ENCODE peak calls at places on chromosomes 3 and 15, in six cellular contexts. H is right lobe of liver, V is stomach, R is suprapubic skin, I is IMR-90, A is spleen. L is an unnamed sample.
A peak's percentile ranks its signal among the peaks of the same experiment; 100 is the strongest.

GRCh38 chr15:90680371-90680935 is 36.7 kb upstream of the BLM start:
- DNase-seq in H (no peak), V (no peak), R (no peak), I (peak; percentile 98), A (no peak), L (no peak)

GRCh38 chr15:48928877-48929538 is 34.7 kb downstream of the SHC4 start:
- DNase-seq in H (no peak), V (no peak), R (no peak), I (peak; percentile 33), A (no peak), L (no peak)

GRCh38 chr3:156628836-156629618 is 45.4 kb upstream of the TIPARP start:
- DNase-seq in H (no peak), V (no peak), R (no peak), I (no peak), A (no peak), L (no peak)

GRCh38 chr3:4751057-4752051 is 227.9 kb upstream of the BHLHE40 start:
- DNase-seq in H (no peak), V (no peak), R (no peak), I (peak; percentile 87), A (no peak), L (no peak)

GRCh38 chr3:103047640-103048370 is 613.0 kb downstream of the ZPLD1 start:
- DNase-seq in H (no peak), V (no peak), R (no peak), I (no peak), A (no peak), L (no peak)

GRCh38 chr3:170507063-170507462 is 78.8 kb downstream of the SLC7A14 start:
- DNase-seq in H (no peak), V (no peak), R (no peak), I (no peak), A (no peak), L (no peak)

GRCh38 chr15:65612949-65613348 is 2.0 kb upstream of the INTS14 start:
- DNase-seq in H (no peak), V (no peak), R (no peak), I (no peak), A (no peak), L (no peak)

GRCh38 chr3:150612494-150612893 is 9.4 kb downstream of the SELENOT start:
- DNase-seq in H (no peak), V (no peak), R (no peak), I (no peak), A (no peak), L (no peak)

GRCh38 chr15:68485721-68486360 is 53.9 kb upstream of the ITGA11 start:
- DNase-seq in H (no peak), V (no peak), R (no peak), I (no peak), A (no peak), L (no peak)

GRCh38 chr3:42024578-42025387 is 62.9 kb upstream of the ULK4 start:
- DNase-seq in H (no peak), V (no peak), R (no peak), I (no peak), A (no peak), L (no peak)

GRCh38 chr3:81419196-81419595 is 342.2 kb downstream of the GBE1 start:
- DNase-seq in H (no peak), V (no peak), R (no peak), I (peak; percentile 22), A (no peak), L (no peak)

GRCh38 chr3:137962251-137962650 is 47.7 kb upstream of the CLDN18 start:
- DNase-seq in H (no peak), V (no peak), R (no peak), I (no peak), A (no peak), L (no peak)

GRCh38 chr3:127791221-127791913 is 30.9 kb downstream of the MGLL start:
- DNase-seq in H (no peak), V (peak; percentile 35), R (peak; percentile 52), I (peak; percentile 90), A (peak; percentile 63), L (no peak)

GRCh38 chr3:172040976-172041963 is 1.9 kb downstream of the FNDC3B start:
- DNase-seq in H (no peak), V (peak; percentile 33), R (no peak), I (peak; percentile 41), A (no peak), L (no peak)

GRCh38 chr15:73782339-73782979 is 29.3 kb upstream of the INSYN1 start:
- DNase-seq in H (no peak), V (no peak), R (no peak), I (no peak), A (no peak), L (no peak)

GRCh38 chr3:152518346-152518745 is 249.6 kb downstream of the MBNL1 start:
- DNase-seq in H (no peak), V (no peak), R (no peak), I (no peak), A (no peak), L (no peak)

GRCh38 chr3:12444582-12445468 is 39.5 kb upstream of the TSEN2 start:
- DNase-seq in H (no peak), V (peak; percentile 88), R (peak; percentile 48), I (no peak), A (no peak), L (peak; percentile 59)

GRCh38 chr3:87867001-87867400 is 191.8 kb downstream of the CGGBP1 start:
- DNase-seq in H (no peak), V (no peak), R (no peak), I (no peak), A (no peak), L (no peak)

GRCh38 chr15:92693922-92694331 is 38.4 kb upstream of the FAM174B start:
- DNase-seq in H (no peak), V (no peak), R (no peak), I (peak; percentile 3), A (no peak), L (no peak)

GRCh38 chr3:36648241-36649034 is 115.9 kb downstream of the DCLK3 start:
- DNase-seq in H (no peak), V (no peak), R (no peak), I (peak; percentile 86), A (no peak), L (no peak)

DNA sequence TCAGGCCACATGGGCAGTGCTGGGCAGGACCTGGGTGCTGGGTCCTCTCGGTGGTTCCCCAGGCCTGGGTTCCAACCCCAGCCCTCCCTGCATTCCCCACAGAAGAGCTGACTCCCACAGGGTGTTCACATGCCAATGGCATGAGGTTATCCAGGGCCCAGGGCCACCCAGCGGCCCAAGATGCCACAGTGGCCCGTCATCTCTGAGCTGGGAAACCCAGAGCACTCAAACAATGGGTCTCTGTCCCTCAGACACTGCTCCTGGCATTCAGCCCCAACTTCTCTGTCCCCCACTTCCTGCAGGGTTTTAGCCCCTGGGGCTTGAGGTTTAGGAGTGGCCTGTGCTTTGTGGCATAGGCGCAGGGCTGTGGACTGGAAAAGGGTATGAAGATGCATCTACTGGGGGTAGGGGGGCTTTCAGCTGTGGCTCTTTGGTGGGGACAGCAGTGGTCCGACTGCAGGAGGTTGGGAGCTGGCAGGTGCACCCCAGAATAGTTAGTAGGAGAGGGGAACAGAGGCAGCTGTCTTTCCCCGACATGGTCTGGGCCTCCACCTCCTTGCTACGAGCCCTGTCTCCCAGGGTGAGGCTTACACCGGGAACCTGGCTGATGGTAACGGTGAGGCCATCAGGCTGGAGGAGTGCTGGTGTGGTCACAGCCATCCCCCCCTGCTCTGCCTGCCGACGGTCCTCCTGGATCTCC is 1.7 kb downstream of the CCDC9B start:
- DNase-seq in H (no peak), V (no peak), R (no peak), I (peak; percentile 93), A (no peak), L (peak; percentile 79)
- TF ChIP-seq POLR2A in H (no peak), V (no peak), R (no peak), I (peak; percentile 62), A (no peak), L (no peak)

GRCh38 chr3:49501258-49501609 is 31.2 kb downstream of the DAG1 start:
- DNase-seq in H (no peak), V (no peak), R (no peak), I (no peak), A (no peak), L (no peak)

GRCh38 chr3:49498655-49499054 is 28.6 kb downstream of the DAG1 start:
- DNase-seq in H (peak; percentile 51), V (no peak), R (no peak), I (no peak), A (no peak), L (no peak)

GRCh38 chr3:49498239-49498638 is 28.2 kb downstream of the DAG1 start:
- DNase-seq in H (no peak), V (no peak), R (no peak), I (no peak), A (no peak), L (no peak)

GRCh38 chr3:49501842-49502241 is 31.8 kb downstream of the DAG1 start:
- DNase-seq in H (no peak), V (no peak), R (no peak), I (no peak), A (no peak), L (no peak)

GRCh38 chr3:49500408-49501257 is 30.6 kb downstream of the DAG1 start:
- DNase-seq in H (peak; percentile 59), V (peak; percentile 53), R (no peak), I (peak; percentile 99), A (no peak), L (no peak)
- TF ChIP-seq POLR2A in H (peak; percentile 27), V (no peak), R (no peak), I (peak; percentile 29), A (no peak), L (no peak)

DNA sequence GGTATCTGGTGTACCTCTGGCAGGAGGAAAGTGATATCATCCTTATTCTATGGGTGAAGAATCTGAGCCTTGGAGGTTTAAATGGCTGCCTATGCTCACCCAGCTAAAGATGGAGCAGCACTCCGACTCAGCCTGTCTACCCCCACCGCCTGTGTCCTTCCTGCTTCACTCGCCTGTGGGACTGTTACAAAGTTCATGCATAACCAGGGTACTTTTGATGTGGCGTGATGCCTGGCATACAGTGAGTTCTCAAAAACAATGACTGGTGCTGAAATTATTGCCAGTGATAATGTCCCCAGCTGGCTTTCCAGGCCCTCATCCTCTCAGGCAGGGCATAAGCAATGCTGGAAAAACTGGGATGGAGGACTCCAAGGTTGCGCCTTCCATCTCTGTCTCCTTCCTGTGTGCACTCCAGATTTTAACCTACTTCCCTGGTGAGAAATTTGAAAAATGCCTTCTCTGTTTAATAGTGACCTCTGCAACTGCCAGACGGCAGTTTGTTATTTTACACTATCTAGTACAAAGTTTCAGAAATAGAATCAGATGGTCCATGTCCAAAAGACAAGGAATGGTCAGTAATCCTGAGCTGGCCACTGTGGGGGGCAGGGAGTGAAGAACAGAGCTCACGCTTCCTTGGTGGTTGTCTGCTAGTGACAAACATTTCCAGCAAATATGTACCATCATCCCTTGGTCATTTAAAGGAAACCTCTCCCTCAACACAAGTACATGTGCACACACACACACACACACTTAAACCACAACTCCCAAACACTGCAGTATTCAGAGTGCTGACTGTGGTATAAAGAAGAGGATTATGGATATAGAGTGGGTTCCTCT is 86.5 kb upstream of the NMNAT3 start:
- DNase-seq in H (no peak), V (no peak), R (no peak), I (no peak), A (no peak), L (peak; percentile 26)
- TF ChIP-seq POLR2A in H (no peak), V (no peak), R (no peak), I (no peak), A (no peak), L (no peak)

GRCh38 chr3:63264716-63265115 is 13.4 kb upstream of the SYNPR start:
- DNase-seq in H (no peak), V (no peak), R (no peak), I (no peak), A (no peak), L (no peak)
- TF ChIP-seq POLR2A in H (no peak), V (no peak), R (no peak), I (no peak), A (no peak), L (no peak)

GRCh38 chr3:43995078-43995928 is 246.4 kb upstream of the TOPAZ1 start:
- DNase-seq in H (no peak), V (no peak), R (no peak), I (no peak), A (peak; percentile 85), L (no peak)
- TF ChIP-seq POLR2A in H (no peak), V (no peak), R (no peak), I (no peak), A (no peak), L (no peak)

GRCh38 chr3:196643201-196643749 is 3.8 kb downstream of the NRROS start:
- DNase-seq in H (no peak), V (no peak), R (no peak), I (no peak), A (peak; percentile 94), L (no peak)
- TF ChIP-seq POLR2A in H (no peak), V (no peak), R (no peak), I (no peak), A (no peak), L (no peak)

L was measured in heart left ventricle.